ENCODE peak calls at places on chromosomes 12 and 14, in seven cellular contexts. One of them, this sample, is unnamed. For H4K20me1, the result is how much of the 10 kb centered on the place peaks cover.

GRCh38 chr12:57498571-57498970 is 10.7 kb downstream of the MARS1 start:
- DNase-seq in PC-9: no peak
- DNase-seq in Karpas-422: no peak
- DNase-seq in fibroblast of lung: no peak
- DNase-seq in neural progenitor cell: no peak
- DNase-seq in MM.1S: no peak
- DNase-seq in GM23248: no peak
- DNase-seq in this sample: no peak

GRCh38 chr14:35332517-35333346 is 40.5 kb downstream of the PSMA6 start:
- DNase-seq in PC-9: peak
- DNase-seq in Karpas-422: no peak
- DNase-seq in fibroblast of lung: peak
- DNase-seq in neural progenitor cell: no peak
- DNase-seq in MM.1S: peak
- DNase-seq in GM23248: peak
- DNase-seq in this sample: peak

GRCh38 chr12:58364389-58365086 is 423.2 kb downstream of the ATP23 start:
- DNase-seq in PC-9: peak
- DNase-seq in Karpas-422: no peak
- DNase-seq in fibroblast of lung: peak
- DNase-seq in neural progenitor cell: no peak
- DNase-seq in MM.1S: no peak
- DNase-seq in GM23248: peak
- DNase-seq in this sample: peak

GRCh38 chr14:99273025-99273723 is 1.2 kb upstream of the BCL11B start:
- DNase-seq in PC-9: no peak
- DNase-seq in Karpas-422: no peak
- DNase-seq in fibroblast of lung: no peak
- DNase-seq in neural progenitor cell: peak
- DNase-seq in MM.1S: no peak
- DNase-seq in GM23248: peak
- DNase-seq in this sample: peak

GRCh38 chr14:105487449-105487985 is 831 bp downstream of the CRIP1 start:
- DNase-seq in PC-9: peak
- DNase-seq in Karpas-422: peak
- DNase-seq in fibroblast of lung: no peak
- DNase-seq in neural progenitor cell: peak
- DNase-seq in MM.1S: peak
- DNase-seq in GM23248: no peak
- DNase-seq in this sample: no peak

GRCh38 chr14:100777366-100778077 is 48.4 kb upstream of the MEG3 start:
- DNase-seq in PC-9: no peak
- DNase-seq in Karpas-422: no peak
- DNase-seq in fibroblast of lung: no peak
- DNase-seq in neural progenitor cell: no peak
- DNase-seq in MM.1S: no peak
- DNase-seq in GM23248: no peak
- DNase-seq in this sample: no peak

GRCh38 chr12:113329022-113329790 is 5.7 kb downstream of the SLC8B1 start:
- DNase-seq in PC-9: no peak
- DNase-seq in Karpas-422: no peak
- DNase-seq in fibroblast of lung: no peak
- DNase-seq in neural progenitor cell: no peak
- DNase-seq in MM.1S: no peak
- DNase-seq in GM23248: no peak
- DNase-seq in this sample: no peak

GRCh38 chr12:70719672-70720420 is 82.6 kb upstream of the PTPRB start:
- DNase-seq in PC-9: no peak
- DNase-seq in Karpas-422: peak
- DNase-seq in fibroblast of lung: peak
- DNase-seq in neural progenitor cell: peak
- DNase-seq in MM.1S: peak
- DNase-seq in GM23248: peak
- DNase-seq in this sample: peak

DNA sequence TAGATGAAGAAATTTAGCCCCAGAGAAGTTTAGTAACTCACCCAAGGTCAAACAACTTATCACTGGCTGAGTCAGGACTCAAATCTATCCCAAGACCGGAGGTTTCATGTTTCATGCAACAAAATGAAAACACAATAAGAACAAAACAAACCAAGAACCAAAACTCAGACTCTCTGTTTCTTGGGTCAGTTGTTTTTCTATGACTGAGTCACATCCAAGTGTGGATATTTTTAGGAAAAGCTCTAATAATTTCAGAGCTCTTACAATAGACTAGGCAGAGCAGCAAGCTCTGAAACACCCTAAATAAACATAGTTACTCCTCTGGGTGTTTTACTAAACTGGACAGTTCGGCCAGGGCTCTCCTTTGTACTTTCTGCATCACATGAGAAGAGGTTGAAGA is 87.6 kb upstream of the PRB2 start:
- DNase-seq in PC-9: no peak
- DNase-seq in Karpas-422: no peak
- DNase-seq in fibroblast of lung: peak
- DNase-seq in neural progenitor cell: no peak
- DNase-seq in MM.1S: peak
- DNase-seq in GM23248: peak
- DNase-seq in this sample: peak
- H3K4me2 ChIP-seq in PC-9: peak
- H3K4me2 ChIP-seq in Karpas-422: no peak
- H3K4me2 ChIP-seq in fibroblast of lung: no peak
- H3K4me2 ChIP-seq in neural progenitor cell: no peak
- H3K4me2 ChIP-seq in MM.1S: peak
- H3K4me2 ChIP-seq in GM23248: peak
- H3K4me2 ChIP-seq in this sample: no peak

DNA sequence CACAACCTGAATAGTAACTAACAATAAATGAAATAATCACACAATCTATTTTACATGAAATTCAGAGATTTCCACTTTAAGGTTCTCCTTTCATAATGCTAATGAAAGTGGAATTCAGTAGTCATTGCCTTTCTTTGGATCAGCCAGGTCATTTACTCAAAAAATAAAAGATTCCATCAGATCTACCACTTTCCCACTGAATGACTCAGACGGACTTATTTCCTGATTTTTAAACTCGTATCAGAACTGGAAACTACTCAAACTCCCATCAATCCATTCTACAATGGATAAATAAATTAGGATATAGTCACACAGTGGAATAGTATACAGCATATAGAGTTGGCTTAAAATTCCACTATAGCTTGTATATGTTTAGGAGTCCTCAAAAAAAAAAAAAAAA is 237.1 kb downstream of the MED13L start:
- DNase-seq in PC-9: no peak
- DNase-seq in Karpas-422: no peak
- DNase-seq in fibroblast of lung: no peak
- DNase-seq in neural progenitor cell: no peak
- DNase-seq in MM.1S: no peak
- DNase-seq in GM23248: peak
- DNase-seq in this sample: no peak
- H4K20me1 ChIP-seq in PC-9: under half
- H4K20me1 ChIP-seq in Karpas-422: under half
- H4K20me1 ChIP-seq in fibroblast of lung: under half
- H4K20me1 ChIP-seq in neural progenitor cell: under half
- H4K20me1 ChIP-seq in MM.1S: under half
- H4K20me1 ChIP-seq in GM23248: under half
- H4K20me1 ChIP-seq in this sample: under half

DNA sequence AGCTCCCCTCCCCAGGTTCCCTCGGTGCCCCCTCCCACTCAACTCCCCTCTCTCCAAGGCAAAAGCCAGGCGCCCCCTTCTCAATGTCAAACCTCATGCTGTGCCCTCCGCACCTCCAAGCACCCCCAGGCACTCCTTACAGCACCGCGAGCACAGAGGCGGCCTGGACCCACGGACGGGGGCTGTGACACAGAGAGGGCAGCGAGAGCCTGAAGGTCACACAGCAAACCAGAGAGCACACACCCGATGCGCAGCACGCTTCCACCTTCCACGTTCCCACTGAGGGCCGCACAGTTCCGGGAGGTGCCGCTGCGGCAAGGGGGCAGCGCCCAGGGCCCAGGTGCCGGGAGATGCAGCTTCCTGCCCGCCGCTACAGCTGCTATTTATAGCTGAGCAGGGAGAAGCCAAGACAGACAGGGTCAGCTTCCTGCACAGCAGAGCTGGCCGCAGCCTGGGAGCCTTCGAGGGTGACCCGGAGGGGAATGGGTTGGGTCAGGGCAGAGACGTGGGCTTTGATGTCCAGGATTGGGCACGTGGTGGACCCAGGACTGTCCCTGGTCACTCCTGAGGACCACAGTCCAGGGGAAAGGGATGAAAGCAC is 12.9 kb downstream of the NCOR2 start:
- DNase-seq in PC-9: no peak
- DNase-seq in Karpas-422: no peak
- DNase-seq in fibroblast of lung: no peak
- DNase-seq in neural progenitor cell: no peak
- DNase-seq in MM.1S: no peak
- DNase-seq in GM23248: no peak
- DNase-seq in this sample: no peak
- H3K4me3 ChIP-seq in PC-9: no peak
- H3K4me3 ChIP-seq in Karpas-422: no peak
- H3K4me3 ChIP-seq in fibroblast of lung: no peak
- H3K4me3 ChIP-seq in neural progenitor cell: no peak
- H3K4me3 ChIP-seq in MM.1S: no peak
- H3K4me3 ChIP-seq in GM23248: no peak
- H3K4me3 ChIP-seq in this sample: no peak

GRCh38 chr12:8519208-8519607 is 5.9 kb downstream of the CLEC4D start:
- DNase-seq in PC-9: no peak
- DNase-seq in Karpas-422: no peak
- DNase-seq in fibroblast of lung: no peak
- DNase-seq in neural progenitor cell: no peak
- DNase-seq in MM.1S: no peak
- DNase-seq in GM23248: no peak
- DNase-seq in this sample: no peak
- H3K4me2 ChIP-seq in PC-9: no peak
- H3K4me2 ChIP-seq in Karpas-422: no peak
- H3K4me2 ChIP-seq in fibroblast of lung: no peak
- H3K4me2 ChIP-seq in neural progenitor cell: no peak
- H3K4me2 ChIP-seq in MM.1S: no peak
- H3K4me2 ChIP-seq in GM23248: no peak
- H3K4me2 ChIP-seq in this sample: no peak

DNA sequence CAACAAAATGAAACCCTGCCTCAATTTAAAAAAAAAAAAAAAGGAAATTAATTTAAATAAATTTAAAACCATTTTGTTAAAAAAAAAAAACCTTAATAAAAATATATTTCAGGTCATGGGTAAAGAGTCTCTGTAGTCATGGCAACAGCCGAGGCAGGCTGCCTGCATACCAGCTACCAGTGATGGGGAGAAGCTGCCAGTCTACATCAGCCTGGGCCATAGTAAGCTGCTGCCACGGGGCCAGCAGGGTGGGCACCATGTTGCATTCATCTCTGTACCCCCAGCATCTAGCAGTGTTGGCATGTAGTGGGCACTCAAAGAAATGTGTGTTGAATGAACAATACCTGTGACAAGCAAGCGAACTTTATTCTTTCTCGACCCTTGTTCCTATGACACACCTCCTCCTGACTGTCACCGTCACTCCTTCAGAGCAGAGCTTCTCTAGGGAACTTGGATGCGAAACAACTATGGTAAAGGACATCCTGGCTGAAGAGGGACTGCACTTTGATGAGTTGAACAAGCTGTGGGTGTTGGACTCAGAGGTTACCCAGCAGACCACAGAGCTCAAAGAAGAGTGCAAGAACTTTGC is 7.3 kb upstream of the AP4S1 start:
- DNase-seq in PC-9: no peak
- DNase-seq in Karpas-422: no peak
- DNase-seq in fibroblast of lung: no peak
- DNase-seq in neural progenitor cell: no peak
- DNase-seq in MM.1S: no peak
- DNase-seq in GM23248: no peak
- DNase-seq in this sample: no peak
- H4K20me1 ChIP-seq in PC-9: under half
- H4K20me1 ChIP-seq in Karpas-422: under half
- H4K20me1 ChIP-seq in fibroblast of lung: under half
- H4K20me1 ChIP-seq in neural progenitor cell: half or more
- H4K20me1 ChIP-seq in MM.1S: under half
- H4K20me1 ChIP-seq in GM23248: under half
- H4K20me1 ChIP-seq in this sample: under half